ENCODE peak calls at places on chromosome 9, in four cellular contexts. Z is HepG2, O is GM12878, B is K562. X is an unnamed sample.
A peak's percentile ranks its signal among the peaks of the same experiment; 100 is the strongest.

GRCh38 chr9:119009253-119009652 is 360.0 kb downstream of the BRINP1 start:
- DNase-seq in Z (no peak), O (no peak), B (no peak), X (no peak)

GRCh38 chr9:124357591-124358361 is 57.5 kb downstream of the PSMB7 start:
- DNase-seq in Z (no peak), O (no peak), B (peak; percentile 22), X (no peak)

GRCh38 chr9:98798254-98798653 is 1.9 kb upstream of the ANKS6 start:
- DNase-seq in Z (no peak), O (no peak), B (no peak), X (no peak)

GRCh38 chr9:85688361-85688760 is 53.4 kb downstream of the AGTPBP1 start:
- DNase-seq in Z (no peak), O (no peak), B (no peak), X (no peak)

GRCh38 chr9:6215562-6215961 is at the start of gene IL33:
- DNase-seq in Z (no peak), O (no peak), B (no peak), X (peak; percentile 12)

GRCh38 chr9:8261737-8262136 is 462.2 kb upstream of the DMAC1 start:
- DNase-seq in Z (no peak), O (no peak), B (no peak), X (no peak)

GRCh38 chr9:79403495-79403894 is 168.3 kb upstream of the TLE4 start:
- DNase-seq in Z (no peak), O (no peak), B (no peak), X (no peak)

GRCh38 chr9:5509573-5509972 is 758 bp upstream of the PDCD1LG2 start:
- DNase-seq in Z (no peak), O (no peak), B (no peak), X (no peak)

GRCh38 chr9:105205787-105206511 is 38.5 kb upstream of the SLC44A1 start:
- DNase-seq in Z (no peak), O (no peak), B (no peak), X (no peak)

GRCh38 chr9:13110766-13111400 is 168.6 kb downstream of the MPDZ start:
- DNase-seq in Z (no peak), O (no peak), B (no peak), X (no peak)

GRCh38 chr9:124792976-124793594 is 16.2 kb downstream of the OLFML2A start:
- DNase-seq in Z (no peak), O (no peak), B (no peak), X (no peak)

GRCh38 chr9:6055213-6055612 is 39.8 kb upstream of the RANBP6 start:
- DNase-seq in Z (peak; percentile 66), O (peak; percentile 58), B (peak; percentile 77), X (peak; percentile 22)

GRCh38 chr9:136944094-136944518 is 432 bp downstream of the FBXW5 start:
- DNase-seq in Z (no peak), O (no peak), B (no peak), X (peak; percentile 62)

GRCh38 chr9:14315754-14316573 is 2.0 kb upstream of the NFIB start:
- DNase-seq in Z (no peak), O (no peak), B (no peak), X (no peak)

GRCh38 chr9:14316574-14317304 is 2.8 kb upstream of the NFIB start:
- DNase-seq in Z (no peak), O (no peak), B (no peak), X (no peak)

GRCh38 chr9:14314424-14314928 is 535 bp upstream of the NFIB start:
- DNase-seq in Z (peak; percentile 57), O (no peak), B (peak; percentile 70), X (peak; percentile 33)

GRCh38 chr9:14313951-14314423 is at the start of gene NFIB:
- DNase-seq in Z (peak; percentile 60), O (no peak), B (peak; percentile 62), X (peak; percentile 23)

DNA sequence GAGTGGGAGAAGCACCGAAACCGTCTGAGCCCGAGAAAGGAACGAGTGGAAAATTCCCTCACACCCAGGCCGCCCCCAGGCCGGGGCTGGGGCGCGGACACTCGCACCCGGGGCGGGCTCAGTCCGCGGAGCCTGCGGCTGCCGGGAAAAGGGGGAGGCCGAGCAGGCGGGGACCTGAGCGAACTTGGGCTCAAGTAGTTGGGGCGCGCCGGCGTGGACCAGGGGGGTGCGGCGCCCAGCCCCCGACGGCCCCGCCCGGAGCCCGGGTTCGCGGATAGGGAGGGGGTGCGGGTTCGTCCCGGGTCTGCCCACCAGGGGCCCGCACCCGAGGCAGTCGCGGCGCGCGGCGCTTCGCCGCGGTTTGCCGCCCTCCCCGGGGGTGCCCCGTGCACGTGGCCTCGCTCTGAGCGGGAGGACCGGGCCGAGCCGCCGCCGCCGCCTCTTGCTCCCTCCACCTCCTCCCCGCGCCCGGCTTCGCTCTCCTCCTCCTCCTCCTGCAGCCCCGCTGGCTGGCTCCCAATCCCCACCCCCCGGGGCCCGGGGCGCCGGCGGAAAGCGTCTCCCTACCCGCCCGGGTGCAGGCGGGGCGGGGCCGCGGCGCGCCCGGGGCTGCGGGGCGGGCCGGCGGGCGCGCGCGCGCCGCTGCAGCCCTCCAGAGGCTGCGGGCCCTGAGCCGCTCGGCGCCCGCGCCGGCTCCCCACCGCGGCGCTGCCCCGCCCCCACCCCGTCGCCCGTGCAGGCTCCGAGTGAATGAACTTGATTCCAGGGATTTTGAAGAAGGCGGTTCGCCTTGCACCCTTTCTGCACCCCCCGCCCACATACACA is 1.2 kb upstream of the NFIB start:
- DNase-seq in Z (peak; percentile 38), O (no peak), B (peak; percentile 78), X (peak; percentile 50)
- TF ChIP-seq FOXK2 in Z (no peak), O (no peak), B (no peak), X (no peak)

GRCh38 chr9:35198191-35198590 is 36.4 kb downstream of the UNC13B start:
- DNase-seq in Z (no peak), O (no peak), B (no peak), X (no peak)

GRCh38 chr9:35191105-35191504 is 29.3 kb downstream of the UNC13B start:
- DNase-seq in Z (no peak), O (no peak), B (no peak), X (no peak)

GRCh38 chr9:35193762-35194161 is 32.0 kb downstream of the UNC13B start:
- DNase-seq in Z (peak; percentile 64), O (no peak), B (peak; percentile 29), X (no peak)

GRCh38 chr9:35195683-35196082 is 33.9 kb downstream of the UNC13B start:
- DNase-seq in Z (no peak), O (no peak), B (no peak), X (no peak)
- TF ChIP-seq SP1 in Z (no peak), O (no peak), B (no peak), X (no peak)

DNA sequence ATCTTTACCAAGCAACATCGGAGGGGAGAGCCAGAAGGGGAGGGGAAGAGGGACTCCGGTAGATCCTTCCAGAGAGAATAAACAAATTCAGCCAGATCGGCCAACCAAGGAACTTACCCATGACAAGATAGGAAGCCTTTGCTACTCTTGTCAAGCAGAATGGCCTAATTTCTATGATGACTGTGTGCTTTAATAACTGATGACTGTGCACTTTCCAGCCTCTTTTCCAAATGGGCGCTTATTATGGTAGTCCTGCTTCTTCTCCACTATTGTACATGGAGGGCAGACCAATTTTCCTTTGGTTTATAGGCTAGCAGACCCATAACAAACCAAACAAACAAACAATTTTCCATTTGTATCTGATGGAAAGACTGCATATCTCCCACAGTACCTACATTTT is 163.8 kb upstream of the RFX3 start:
- DNase-seq in Z (no peak), O (no peak), B (no peak), X (no peak)
- TF ChIP-seq FOXK2 in Z (no peak), O (no peak), B (no peak), X (no peak)

GRCh38 chr9:129755151-129755550 is 2.3 kb upstream of the PTGES start:
- DNase-seq in Z (no peak), O (no peak), B (no peak), X (no peak)

GRCh38 chr9:129750010-129750409 is 2.8 kb downstream of the PTGES start:
- DNase-seq in Z (no peak), O (no peak), B (no peak), X (no peak)

GRCh38 chr9:129749575-129749974 is 3.3 kb downstream of the PTGES start:
- DNase-seq in Z (no peak), O (no peak), B (no peak), X (no peak)

GRCh38 chr9:129752915-129753724 is at the start of gene PTGES:
- DNase-seq in Z (no peak), O (no peak), B (peak; percentile 81), X (peak; percentile 70)

DNA sequence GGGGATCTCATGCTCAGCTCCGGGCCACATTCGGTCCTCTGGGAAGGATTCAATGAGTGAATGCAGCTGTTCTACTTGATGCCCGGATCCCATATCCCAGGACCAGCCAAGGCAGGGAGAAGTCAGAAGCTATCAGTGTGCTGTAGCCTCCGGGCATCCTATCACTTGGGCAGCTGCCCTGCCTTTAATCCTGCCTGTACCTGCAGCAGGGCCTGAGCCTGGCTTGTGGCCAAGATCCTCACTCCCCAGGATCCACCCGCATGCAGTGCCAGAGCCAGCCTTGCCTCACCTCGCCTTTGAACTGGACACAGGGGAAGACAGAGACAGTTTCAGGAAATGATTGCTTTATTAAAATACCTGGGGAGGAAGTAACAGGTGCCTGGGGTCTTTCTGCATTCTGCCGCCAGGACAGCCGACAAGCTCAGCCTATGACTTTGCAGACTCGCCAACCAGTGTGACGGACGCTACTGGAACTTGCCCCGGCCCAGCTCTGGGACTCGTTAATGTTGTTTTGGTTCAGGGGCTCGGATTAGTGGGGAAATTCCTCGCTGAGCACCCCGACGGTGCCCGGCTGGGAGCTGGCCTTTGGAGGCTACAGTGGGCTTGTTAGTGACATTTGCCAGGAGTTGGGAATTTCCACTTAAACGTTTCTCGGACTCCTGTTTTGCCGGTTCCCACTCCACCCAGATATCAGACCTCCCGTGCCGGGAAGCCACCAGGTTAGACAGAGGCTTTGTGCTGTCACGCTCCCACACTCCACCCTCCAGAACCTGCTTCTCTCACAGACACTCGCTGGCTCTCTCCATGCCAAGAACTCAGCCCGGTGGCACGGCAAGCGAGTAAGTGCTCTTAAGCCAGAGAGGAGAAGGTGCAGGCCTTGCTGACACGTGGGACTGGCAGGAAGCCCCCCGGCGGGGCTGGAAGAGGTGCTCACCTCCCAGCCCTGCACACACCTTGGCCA is 721 bp downstream of the PTGES start:
- DNase-seq in Z (no peak), O (no peak), B (no peak), X (no peak)
- TF ChIP-seq SP1 in Z (no peak), O (no peak), B (no peak), X (no peak)

DNA sequence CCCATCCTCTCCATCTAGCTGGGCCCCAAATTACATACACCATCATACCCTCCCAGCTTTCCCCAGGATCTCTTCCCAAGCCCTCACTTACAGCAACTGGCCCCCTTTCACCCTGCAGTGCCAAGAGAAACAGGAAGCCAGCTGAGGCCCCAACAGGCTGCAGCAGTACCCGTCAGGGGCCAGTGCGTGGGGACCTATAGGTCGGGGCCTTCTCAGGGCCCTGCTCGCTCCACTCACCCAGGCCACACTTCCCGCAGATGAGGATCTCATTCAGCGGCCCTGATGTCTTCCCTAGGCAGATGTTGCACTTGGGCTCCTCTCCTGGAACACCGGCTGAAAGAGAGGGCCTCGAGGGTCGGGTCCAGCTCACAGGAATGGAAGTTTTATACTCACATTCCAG is 6.8 kb downstream of the PHF19 start:
- DNase-seq in Z (no peak), O (no peak), B (no peak), X (no peak)
- TF ChIP-seq FOXK2 in Z (no peak), O (no peak), B (no peak), X (no peak)